ENCODE peak calls at places on chromosomes 5 and 9, in five cellular contexts. One of them, this sample, is unnamed.
A peak's percentile ranks its signal among the peaks of the same experiment; 100 is the strongest.

GRCh38 chr9:94950733-94951590 is 224.5 kb downstream of the AOPEP start:
- DNase-seq in psoas muscle: no peak
- DNase-seq in skeletal muscle cell: peak; percentile 36
- DNase-seq in cardiac muscle cell: peak; percentile 67
- DNase-seq in retinal pigment epithelial cell: peak; percentile 9
- DNase-seq in this sample: no peak

GRCh38 chr9:125361837-125362531 is 100.4 kb downstream of the GAPVD1 start:
- DNase-seq in cardiac muscle cell: peak; percentile 21
- DNase-seq in retinal pigment epithelial cell: no peak
- DNase-seq in psoas muscle: no peak
- DNase-seq in skeletal muscle cell: no peak
- DNase-seq in this sample: no peak

GRCh38 chr9:73577867-73578266 is 426.2 kb downstream of the ANXA1 start:
- DNase-seq in retinal pigment epithelial cell: peak; percentile 87
- DNase-seq in cardiac muscle cell: peak; percentile 36
- DNase-seq in psoas muscle: no peak
- DNase-seq in skeletal muscle cell: peak; percentile 3
- DNase-seq in this sample: no peak

GRCh38 chr5:95029569-95030366 is 255.1 kb downstream of the MCTP1 start:
- DNase-seq in skeletal muscle cell: no peak
- DNase-seq in retinal pigment epithelial cell: no peak
- DNase-seq in psoas muscle: no peak
- DNase-seq in cardiac muscle cell: no peak
- DNase-seq in this sample: no peak

GRCh38 chr5:139495644-139496435 is 13.3 kb upstream of the STING1 start:
- DNase-seq in cardiac muscle cell: no peak
- DNase-seq in skeletal muscle cell: peak; percentile 14
- DNase-seq in psoas muscle: no peak
- DNase-seq in retinal pigment epithelial cell: no peak
- DNase-seq in this sample: no peak

GRCh38 chr5:146630467-146630866 is 114.5 kb upstream of the GPR151 start:
- DNase-seq in cardiac muscle cell: no peak
- DNase-seq in psoas muscle: no peak
- DNase-seq in retinal pigment epithelial cell: no peak
- DNase-seq in skeletal muscle cell: no peak
- DNase-seq in this sample: no peak

GRCh38 chr9:135485385-135485784 is 5.8 kb downstream of the PPP1R26 start:
- DNase-seq in psoas muscle: no peak
- DNase-seq in retinal pigment epithelial cell: no peak
- DNase-seq in cardiac muscle cell: no peak
- DNase-seq in skeletal muscle cell: no peak
- DNase-seq in this sample: no peak

GRCh38 chr5:3428355-3428754 is 167.3 kb upstream of the IRX1 start:
- DNase-seq in skeletal muscle cell: no peak
- DNase-seq in retinal pigment epithelial cell: no peak
- DNase-seq in cardiac muscle cell: peak; percentile 44
- DNase-seq in psoas muscle: no peak
- DNase-seq in this sample: no peak

GRCh38 chr9:107280543-107280942 is 2.5 kb upstream of the RAD23B start:
- DNase-seq in cardiac muscle cell: no peak
- DNase-seq in retinal pigment epithelial cell: no peak
- DNase-seq in skeletal muscle cell: peak; percentile 15
- DNase-seq in psoas muscle: no peak
- DNase-seq in this sample: no peak

GRCh38 chr5:14187660-14188059 is 44.5 kb downstream of the TRIO start:
- DNase-seq in retinal pigment epithelial cell: no peak
- DNase-seq in cardiac muscle cell: no peak
- DNase-seq in psoas muscle: no peak
- DNase-seq in skeletal muscle cell: peak; percentile 54
- DNase-seq in this sample: no peak

GRCh38 chr9:87725900-87726709 is at the start of gene CTSL:
- DNase-seq in psoas muscle: peak; percentile 97
- DNase-seq in skeletal muscle cell: peak; percentile 48
- DNase-seq in retinal pigment epithelial cell: peak; percentile 53
- DNase-seq in cardiac muscle cell: peak; percentile 85
- DNase-seq in this sample: peak; percentile 7

GRCh38 chr9:112326194-112326593 is 7.2 kb downstream of the PTBP3 start:
- DNase-seq in psoas muscle: no peak
- DNase-seq in cardiac muscle cell: no peak
- DNase-seq in retinal pigment epithelial cell: no peak
- DNase-seq in skeletal muscle cell: no peak
- DNase-seq in this sample: no peak

GRCh38 chr5:54545796-54546195 is 28.2 kb downstream of the SNX18 start:
- DNase-seq in cardiac muscle cell: no peak
- DNase-seq in psoas muscle: no peak
- DNase-seq in retinal pigment epithelial cell: no peak
- DNase-seq in skeletal muscle cell: no peak
- DNase-seq in this sample: no peak

GRCh38 chr5:139789116-139789844 is 6.3 kb upstream of the PSD2 start:
- DNase-seq in skeletal muscle cell: no peak
- DNase-seq in psoas muscle: peak; percentile 24
- DNase-seq in retinal pigment epithelial cell: no peak
- DNase-seq in cardiac muscle cell: no peak
- DNase-seq in this sample: no peak

GRCh38 chr5:41921874-41922273 is 3.2 kb upstream of the FBXO4 start:
- DNase-seq in psoas muscle: no peak
- DNase-seq in skeletal muscle cell: no peak
- DNase-seq in cardiac muscle cell: no peak
- DNase-seq in retinal pigment epithelial cell: no peak
- DNase-seq in this sample: no peak

GRCh38 chr5:131171276-131171815 is 602 bp downstream of the LYRM7 start:
- DNase-seq in retinal pigment epithelial cell: no peak
- DNase-seq in psoas muscle: no peak
- DNase-seq in cardiac muscle cell: no peak
- DNase-seq in skeletal muscle cell: no peak
- DNase-seq in this sample: no peak

GRCh38 chr5:151237685-151238084 is 13.8 kb upstream of the CCDC69 start:
- DNase-seq in retinal pigment epithelial cell: no peak
- DNase-seq in cardiac muscle cell: no peak
- DNase-seq in psoas muscle: no peak
- DNase-seq in skeletal muscle cell: no peak
- DNase-seq in this sample: no peak

GRCh38 chr5:113451797-113452196 is 17.0 kb upstream of the TSSK1B start:
- DNase-seq in psoas muscle: no peak
- DNase-seq in retinal pigment epithelial cell: no peak
- DNase-seq in cardiac muscle cell: no peak
- DNase-seq in skeletal muscle cell: no peak
- DNase-seq in this sample: no peak

GRCh38 chr5:6732634-6733410 is 19.6 kb downstream of the TENT4A start:
- DNase-seq in skeletal muscle cell: peak; percentile 48
- DNase-seq in retinal pigment epithelial cell: peak; percentile 78
- DNase-seq in cardiac muscle cell: no peak
- DNase-seq in psoas muscle: peak; percentile 74
- DNase-seq in this sample: no peak

GRCh38 chr9:113523421-113524141 is 60.1 kb downstream of the RGS3 start:
- DNase-seq in psoas muscle: peak; percentile 71
- DNase-seq in retinal pigment epithelial cell: no peak
- DNase-seq in skeletal muscle cell: peak; percentile 31
- DNase-seq in cardiac muscle cell: no peak
- DNase-seq in this sample: no peak

GRCh38 chr5:96809898-96810297 is 2.2 kb upstream of the ERAP1 start:
- DNase-seq in cardiac muscle cell: no peak
- DNase-seq in skeletal muscle cell: no peak
- DNase-seq in psoas muscle: no peak
- DNase-seq in retinal pigment epithelial cell: no peak
- DNase-seq in this sample: no peak

GRCh38 chr9:25716220-25716872 is 38.1 kb upstream of the TUSC1 start:
- DNase-seq in psoas muscle: no peak
- DNase-seq in cardiac muscle cell: peak; percentile 61
- DNase-seq in skeletal muscle cell: peak; percentile 45
- DNase-seq in retinal pigment epithelial cell: peak; percentile 39
- DNase-seq in this sample: no peak

GRCh38 chr9:95623614-95624013 is 106.8 kb upstream of the PTCH1 start:
- DNase-seq in cardiac muscle cell: no peak
- DNase-seq in psoas muscle: no peak
- DNase-seq in retinal pigment epithelial cell: no peak
- DNase-seq in skeletal muscle cell: no peak
- DNase-seq in this sample: no peak

GRCh38 chr9:92097997-92098482 is 17.2 kb downstream of the SPTLC1 start:
- DNase-seq in skeletal muscle cell: peak; percentile 15
- DNase-seq in psoas muscle: peak; percentile 79
- DNase-seq in cardiac muscle cell: no peak
- DNase-seq in retinal pigment epithelial cell: peak; percentile 58
- DNase-seq in this sample: no peak

GRCh38 chr9:128245293-128246151 is 30.3 kb downstream of the GOLGA2 start:
- DNase-seq in retinal pigment epithelial cell: no peak
- DNase-seq in skeletal muscle cell: peak; percentile 47
- DNase-seq in psoas muscle: peak; percentile 72
- DNase-seq in cardiac muscle cell: no peak
- DNase-seq in this sample: no peak

GRCh38 chr5:154520861-154521453 is 42.9 kb upstream of the HAND1 start:
- DNase-seq in retinal pigment epithelial cell: no peak
- DNase-seq in cardiac muscle cell: peak; percentile 81
- DNase-seq in psoas muscle: no peak
- DNase-seq in skeletal muscle cell: no peak
- DNase-seq in this sample: peak; percentile 2

GRCh38 chr5:133783481-133783880 is 171.1 kb upstream of the FSTL4 start:
- DNase-seq in psoas muscle: no peak
- DNase-seq in cardiac muscle cell: no peak
- DNase-seq in retinal pigment epithelial cell: no peak
- DNase-seq in skeletal muscle cell: no peak
- DNase-seq in this sample: no peak

GRCh38 chr5:58149750-58150149 is 310.1 kb downstream of the PLK2 start:
- DNase-seq in skeletal muscle cell: no peak
- DNase-seq in retinal pigment epithelial cell: no peak
- DNase-seq in cardiac muscle cell: no peak
- DNase-seq in psoas muscle: no peak
- DNase-seq in this sample: no peak

GRCh38 chr9:121598167-121599000 is 53.0 kb upstream of the DAB2IP start:
- DNase-seq in cardiac muscle cell: peak; percentile 98
- DNase-seq in psoas muscle: peak; percentile 95
- DNase-seq in skeletal muscle cell: peak; percentile 34
- DNase-seq in retinal pigment epithelial cell: peak; percentile 90
- DNase-seq in this sample: no peak

This sample was measured in NCI-H2227 treated with DMSO at 0.1 percent for 48 hours.